ENCODE peak calls at places on chromosomes 7 and 10, in six cellular contexts. B, I, N, O, D and F are unnamed samples.

GRCh38 chr7:42070068-42070467 is 166.9 kb downstream of the GLI3 start:
- DNase-seq in B (no peak), I (no peak), N (no peak), O (peak; percentile 82), D (no peak), F (no peak)

GRCh38 chr7:27193335-27194001 is 6.4 kb downstream of the HOXA13 start:
- DNase-seq in B (no peak), I (peak; percentile 51), N (no peak), O (no peak), D (no peak), F (no peak)

GRCh38 chr7:43700646-43701501 is 28.4 kb downstream of the COA1 start:
- DNase-seq in B (no peak), I (no peak), N (no peak), O (no peak), D (no peak), F (no peak)

GRCh38 chr7:2719007-2719406 is 31.0 kb downstream of the AMZ1 start:
- DNase-seq in B (peak; percentile 21), I (no peak), N (no peak), O (no peak), D (no peak), F (peak; percentile 88)

GRCh38 chr7:73431041-73431835 is 2.3 kb upstream of the FZD9 start:
- DNase-seq in B (no peak), I (no peak), N (no peak), O (no peak), D (no peak), F (no peak)

GRCh38 chr7:24580283-24580946 is 7.2 kb downstream of the PALS2 start:
- DNase-seq in B (no peak), I (no peak), N (no peak), O (no peak), D (peak; percentile 39), F (no peak)

GRCh38 chr10:89873047-89873446 is 171.7 kb downstream of the KIF20B start:
- DNase-seq in B (no peak), I (no peak), N (no peak), O (no peak), D (no peak), F (no peak)

GRCh38 chr10:1101946-1102345 is 45.8 kb downstream of the WDR37 start:
- DNase-seq in B (no peak), I (no peak), N (no peak), O (no peak), D (no peak), F (no peak)

GRCh38 chr10:109187677-109188076 is 735.6 kb downstream of the XPNPEP1 start:
- DNase-seq in B (no peak), I (no peak), N (no peak), O (peak; percentile 2), D (no peak), F (no peak)

GRCh38 chr7:27174077-27175004 is at the start of gene HOXA10:
- DNase-seq in B (no peak), I (peak; percentile 70), N (peak; percentile 88), O (peak; percentile 10), D (no peak), F (no peak)

GRCh38 chr7:140674899-140675701 is 2.4 kb downstream of the ADCK2 start:
- DNase-seq in B (peak; percentile 44), I (no peak), N (peak; percentile 68), O (peak; percentile 82), D (peak; percentile 32), F (no peak)

GRCh38 chr10:75211007-75211735 is 575 bp downstream of the VDAC2 start:
- DNase-seq in B (no peak), I (no peak), N (peak; percentile 58), O (peak; percentile 69), D (peak; percentile 63), F (peak; percentile 65)

GRCh38 chr7:92944633-92945032 is 108.3 kb upstream of the CDK6 start:
- DNase-seq in B (no peak), I (no peak), N (no peak), O (peak; percentile 36), D (no peak), F (no peak)

GRCh38 chr10:35335718-35336083 is 608 bp upstream of the CCNY start:
- DNase-seq in B (no peak), I (no peak), N (no peak), O (peak; percentile 22), D (peak; percentile 25), F (peak; percentile 49)

GRCh38 chr10:103235775-103236174 is 9.9 kb upstream of the RPEL1 start:
- DNase-seq in B (no peak), I (no peak), N (no peak), O (no peak), D (no peak), F (no peak)

GRCh38 chr10:5485290-5485689 is 14.1 kb downstream of the CALML5 start:
- DNase-seq in B (no peak), I (no peak), N (no peak), O (no peak), D (no peak), F (no peak)
- TF ChIP-seq CTCF in B (no peak), I (no peak), N (no peak), O (no peak), D (no peak), F (no peak)

DNA sequence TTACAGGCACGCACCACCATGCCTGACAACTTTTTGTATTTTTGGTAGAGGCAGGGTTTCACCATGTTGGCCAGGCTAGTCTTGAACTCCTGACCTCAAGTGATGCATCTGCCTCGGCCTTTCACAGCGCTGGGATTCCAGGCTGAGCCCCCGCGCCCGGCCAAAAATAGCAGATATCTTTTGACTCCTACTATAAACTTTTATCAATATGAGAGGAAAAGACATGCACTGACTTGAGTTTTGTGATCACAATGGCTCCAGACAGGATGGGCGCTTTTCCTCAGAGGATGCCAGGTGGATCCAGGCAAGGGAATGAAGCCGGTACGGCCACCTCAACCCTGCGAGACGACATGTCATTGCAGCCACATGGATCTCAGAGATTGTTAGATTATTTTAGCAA is 123.9 kb downstream of the DNAJB6 start:
- DNase-seq in B (no peak), I (no peak), N (no peak), O (no peak), D (no peak), F (no peak)
- TF ChIP-seq CTCF in B (no peak), I (no peak), N (no peak), O (no peak), D (no peak), F (no peak)

DNA sequence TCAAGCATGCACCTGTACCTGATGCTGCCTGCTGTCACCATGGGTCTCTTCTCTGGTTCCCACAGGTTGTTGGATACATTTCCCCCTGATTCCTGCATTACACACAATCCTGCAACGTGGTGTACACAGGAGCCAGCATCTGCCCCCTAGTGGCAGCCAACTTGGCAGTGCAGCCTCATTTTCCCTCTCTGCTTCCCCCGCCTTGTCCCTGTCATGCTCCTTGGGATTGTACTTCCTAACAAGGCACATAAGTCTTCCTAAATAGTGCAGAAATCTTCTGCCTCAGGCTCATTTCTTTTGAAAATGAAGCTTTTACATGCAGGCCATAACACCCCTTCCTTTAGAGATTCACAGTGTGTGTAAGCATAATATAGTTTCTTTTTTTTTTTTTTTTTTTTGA is 387.5 kb downstream of the CCSER2 start:
- DNase-seq in B (peak; percentile 56), I (no peak), N (no peak), O (peak; percentile 7), D (peak; percentile 60), F (peak; percentile 20)
- TF ChIP-seq CTCF in B (peak; percentile 56), I (peak; percentile 78), N (no peak), O (peak; percentile 34), D (peak; percentile 55), F (peak; percentile 26)

GRCh38 chr10:121033371-121033770 is 182.2 kb downstream of the WDR11 start:
- DNase-seq in B (no peak), I (no peak), N (no peak), O (no peak), D (no peak), F (no peak)

GRCh38 chr10:121027390-121027789 is 176.2 kb downstream of the WDR11 start:
- DNase-seq in B (no peak), I (no peak), N (peak; percentile 74), O (no peak), D (no peak), F (no peak)

GRCh38 chr10:121036431-121036830 is 185.3 kb downstream of the WDR11 start:
- DNase-seq in B (peak; percentile 5), I (no peak), N (no peak), O (no peak), D (peak; percentile 63), F (no peak)

GRCh38 chr10:121032460-121032859 is 181.3 kb downstream of the WDR11 start:
- DNase-seq in B (no peak), I (no peak), N (no peak), O (no peak), D (no peak), F (no peak)
- TF ChIP-seq CTCF in B (no peak), I (no peak), N (no peak), O (no peak), D (no peak), F (no peak)

DNA sequence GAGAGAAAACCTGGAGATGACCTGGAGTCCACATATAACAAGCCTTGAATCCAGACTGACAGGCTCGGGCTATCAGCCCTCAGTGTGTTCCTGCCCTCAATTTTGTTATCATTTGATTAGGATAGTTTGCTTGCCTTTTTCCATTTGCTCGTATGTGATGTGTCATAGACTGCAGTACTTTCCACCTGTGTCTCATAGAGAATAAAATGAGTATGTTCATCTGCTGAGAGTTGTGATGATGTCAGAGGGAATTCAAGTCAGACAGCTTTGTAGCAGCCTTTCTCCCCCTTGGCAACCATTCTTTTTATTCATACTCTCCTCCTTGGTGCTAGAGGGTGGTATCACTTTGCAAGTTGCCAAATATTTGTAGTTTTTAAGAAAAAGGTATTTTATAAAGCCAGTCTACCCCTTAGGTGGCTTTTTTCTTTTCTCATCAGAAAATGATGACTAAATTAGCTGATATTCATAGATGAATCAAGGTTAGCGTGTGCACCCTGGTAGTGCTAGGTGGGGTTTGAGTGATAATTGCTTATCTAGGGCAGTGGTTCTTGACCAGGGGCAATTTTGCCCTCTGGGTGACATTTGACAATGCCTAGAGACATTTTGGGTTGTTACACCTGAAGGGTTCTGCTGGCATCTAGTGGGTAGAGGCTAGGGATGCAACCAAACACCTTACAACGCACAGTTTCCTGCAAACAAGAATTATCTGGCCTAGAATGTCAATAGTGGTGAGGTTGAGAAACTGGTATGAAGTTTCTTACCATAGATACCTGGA is 5.4 kb downstream of the SGPL1 start:
- DNase-seq in B (no peak), I (no peak), N (no peak), O (peak; percentile 17), D (no peak), F (no peak)
- TF ChIP-seq CTCF in B (no peak), I (no peak), N (no peak), O (no peak), D (no peak), F (no peak)

GRCh38 chr7:47197508-47197907 is 384.4 kb downstream of the TNS3 start:
- DNase-seq in B (no peak), I (no peak), N (no peak), O (no peak), D (no peak), F (no peak)

GRCh38 chr7:47196106-47196630 is 385.7 kb downstream of the TNS3 start:
- DNase-seq in B (peak; percentile 70), I (no peak), N (no peak), O (no peak), D (no peak), F (no peak)

GRCh38 chr7:47194516-47194915 is 387.4 kb downstream of the TNS3 start:
- DNase-seq in B (no peak), I (no peak), N (no peak), O (no peak), D (no peak), F (no peak)

GRCh38 chr7:47198159-47198558 is 383.8 kb downstream of the TNS3 start:
- DNase-seq in B (no peak), I (no peak), N (no peak), O (peak; percentile 46), D (peak; percentile 38), F (no peak)

GRCh38 chr7:47195641-47196040 is 386.3 kb downstream of the TNS3 start:
- DNase-seq in B (no peak), I (no peak), N (no peak), O (peak; percentile 6), D (no peak), F (no peak)
- TF ChIP-seq CTCF in B (no peak), I (peak; percentile 62), N (no peak), O (peak; percentile 30), D (no peak), F (no peak)